ENCODE peak calls at places on chromosomes 16 and 17, in ten cellular contexts. M is endothelial cell, J is fibroblast of lung, H is left lung, A is epithelial cell of proximal tubule, Z is upper lobe of right lung, C is hepatocyte, I is uterus, W is K562, P is sigmoid colon. L is an unnamed sample.

GRCh38 chr17:79484600-79485398 is 126.1 kb downstream of the RBFOX3 start:
- DNase-seq in M (no peak), J (no peak), H (no peak), A (no peak), Z (no peak), C (no peak), I (no peak), W (no peak), P (no peak), L (no peak)

GRCh38 chr17:33667052-33667509 is 374.0 kb upstream of the ASIC2 start:
- DNase-seq in M (no peak), J (no peak), H (no peak), A (no peak), Z (no peak), C (no peak), I (no peak), W (peak; percentile 7), P (no peak), L (no peak)

GRCh38 chr16:48613061-48613957 is 3.3 kb upstream of the N4BP1 start:
- DNase-seq in M (peak; percentile 20), J (peak; percentile 26), H (no peak), A (no peak), Z (no peak), C (peak; percentile 74), I (no peak), W (no peak), P (no peak), L (peak; percentile 73)

GRCh38 chr17:80840011-80840410 is 151.6 kb upstream of the CHMP6 start:
- DNase-seq in M (no peak), J (no peak), H (peak; percentile 11), A (no peak), Z (no peak), C (no peak), I (no peak), W (no peak), P (peak; percentile 17), L (no peak)

GRCh38 chr17:72465191-72466024 is 344.6 kb downstream of the SOX9 start:
- DNase-seq in M (no peak), J (peak; percentile 88), H (peak; percentile 41), A (peak; percentile 90), Z (no peak), C (peak; percentile 90), I (no peak), W (no peak), P (no peak), L (peak; percentile 64)

GRCh38 chr16:13793788-13794461 is 126.0 kb upstream of the ERCC4 start:
- DNase-seq in M (no peak), J (no peak), H (no peak), A (no peak), Z (no peak), C (no peak), I (no peak), W (no peak), P (peak; percentile 62), L (peak; percentile 4)

GRCh38 chr16:17724242-17724898 is 253.6 kb upstream of the XYLT1 start:
- DNase-seq in M (no peak), J (peak; percentile 84), H (no peak), A (no peak), Z (no peak), C (no peak), I (no peak), W (peak; percentile 6), P (no peak), L (no peak)

GRCh38 chr16:9007177-9007794 is 43.6 kb upstream of the USP7 start:
- DNase-seq in M (no peak), J (peak; percentile 43), H (no peak), A (no peak), Z (no peak), C (no peak), I (no peak), W (peak; percentile 64), P (no peak), L (no peak)

DNA sequence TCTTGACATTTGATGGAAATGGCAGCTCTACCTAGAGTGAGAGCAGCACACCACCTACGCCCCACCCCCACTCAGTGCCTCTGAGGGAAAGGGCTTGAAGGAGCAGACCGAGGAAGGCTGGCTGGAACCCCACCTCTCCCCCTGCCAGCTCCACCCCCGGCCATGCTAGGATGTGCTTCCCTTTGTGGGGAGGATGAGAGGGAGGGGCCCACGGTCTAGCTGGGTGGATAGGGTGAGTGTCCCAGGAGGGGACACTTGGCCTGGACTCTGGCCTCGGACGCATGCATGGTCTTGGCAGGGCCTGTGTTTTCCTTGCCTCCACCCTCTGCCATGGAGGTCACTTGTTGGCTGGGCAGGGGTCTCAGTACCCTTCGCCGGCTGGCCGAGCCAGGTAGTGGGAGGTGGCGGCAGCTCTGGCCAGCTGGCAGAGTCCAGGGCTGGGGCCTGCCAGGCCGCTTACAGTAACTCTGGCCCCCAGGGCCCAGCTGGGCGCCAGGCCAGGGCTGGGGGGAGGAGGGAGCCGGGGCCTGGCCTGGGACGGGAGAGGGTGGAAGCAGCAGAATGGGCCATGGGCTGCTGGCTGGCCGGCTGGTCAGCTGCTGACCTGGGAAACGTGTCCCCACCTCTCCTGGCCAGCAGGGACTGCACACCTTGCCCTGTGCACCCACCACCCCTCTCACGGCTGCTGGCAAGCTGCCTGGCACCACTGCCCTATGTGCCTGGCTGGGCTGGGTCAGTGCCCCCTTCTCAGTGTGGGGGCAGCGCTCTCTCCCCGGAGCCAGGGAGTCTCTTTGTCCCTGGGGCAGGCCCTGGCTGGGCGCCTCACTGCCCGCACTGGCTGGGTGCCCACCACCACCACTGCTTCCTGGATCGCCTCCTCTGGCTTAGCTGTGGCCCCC is 23.0 kb downstream of the RARA start:
- DNase-seq in M (no peak), J (peak; percentile 82), H (peak; percentile 93), A (no peak), Z (peak; percentile 92), C (peak; percentile 63), I (peak; percentile 93), W (no peak), P (peak; percentile 95), L (no peak)
- TF ChIP-seq CTCF in M (no peak), J (no peak), H (no peak), A (no peak), Z (no peak), C (no peak), I (no peak), W (no peak), P (no peak), L (no peak)

GRCh38 chr17:77400445-77400870 is 259.7 kb downstream of the SEC14L1 start:
- DNase-seq in M (peak; percentile 66), J (no peak), H (no peak), A (no peak), Z (no peak), C (no peak), I (no peak), W (peak; percentile 55), P (no peak), L (peak; percentile 44)
- TF ChIP-seq CTCF in M (peak; percentile 26), J (peak; percentile 39), H (no peak), A (peak; percentile 35), Z (peak; percentile 46), C (peak; percentile 42), I (peak; percentile 28), W (peak; percentile 60), P (peak; percentile 50), L (peak; percentile 50)

GRCh38 chr17:50710650-50711049 is 2.9 kb upstream of the ANKRD40 start:
- DNase-seq in M (no peak), J (no peak), H (no peak), A (no peak), Z (no peak), C (no peak), I (no peak), W (no peak), P (no peak), L (no peak)

GRCh38 chr17:50712641-50713296 is 5.1 kb upstream of the ANKRD40 start:
- DNase-seq in M (no peak), J (no peak), H (no peak), A (no peak), Z (no peak), C (no peak), I (no peak), W (no peak), P (no peak), L (no peak)

GRCh38 chr17:50707296-50708049 is at the start of gene ANKRD40:
- DNase-seq in M (peak; percentile 80), J (peak; percentile 95), H (peak; percentile 86), A (no peak), Z (peak; percentile 92), C (peak; percentile 95), I (peak; percentile 93), W (peak; percentile 93), P (peak; percentile 97), L (peak; percentile 95)

GRCh38 chr17:50710025-50710424 is 2.3 kb upstream of the ANKRD40 start:
- DNase-seq in M (no peak), J (no peak), H (no peak), A (no peak), Z (no peak), C (no peak), I (no peak), W (no peak), P (no peak), L (no peak)

DNA sequence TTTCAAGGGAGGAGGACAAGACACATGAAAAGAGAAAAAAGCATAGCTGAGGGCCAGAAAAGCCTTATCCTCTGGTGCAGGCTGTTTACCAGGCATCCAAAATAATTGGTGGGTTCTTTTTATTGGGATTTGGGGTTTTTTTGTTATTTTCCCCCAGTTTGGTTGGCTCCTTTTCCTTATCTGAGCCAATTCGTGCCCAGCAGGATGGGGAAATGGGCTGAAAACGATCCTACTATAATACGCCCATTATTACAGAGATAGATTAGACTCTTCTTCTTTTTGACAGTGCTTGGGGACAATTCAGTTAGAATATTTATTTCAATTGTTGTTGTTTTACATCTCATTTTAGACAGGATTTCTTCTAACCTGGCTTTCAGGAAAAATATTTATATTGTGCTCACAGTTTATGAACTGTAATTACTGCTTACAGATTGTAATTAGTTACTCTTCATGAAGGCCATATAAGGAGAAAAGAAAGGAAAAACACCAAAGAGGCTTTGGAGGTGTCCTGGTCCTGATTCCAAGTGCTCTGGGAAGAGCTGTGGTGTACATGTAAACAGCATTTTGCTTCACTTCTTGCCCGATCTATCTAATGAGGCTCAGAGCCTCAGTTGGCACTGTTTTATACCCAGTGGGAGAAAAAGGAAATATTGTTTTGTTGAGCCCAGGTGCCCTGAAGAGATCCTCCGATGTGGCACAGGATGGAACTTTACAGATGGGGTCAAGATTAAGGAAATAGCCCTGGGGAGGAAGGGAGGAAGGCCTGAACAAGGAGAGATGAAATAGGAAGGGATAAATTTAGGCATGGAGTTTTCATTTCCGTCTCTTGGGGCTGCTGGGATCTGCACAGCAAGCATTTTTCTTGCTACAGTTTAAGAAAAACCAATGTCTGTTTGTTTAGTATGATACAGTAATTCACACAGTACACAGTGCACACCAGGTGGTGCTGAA is 611 bp upstream of the ANKRD40 start:
- DNase-seq in M (no peak), J (peak; percentile 47), H (no peak), A (no peak), Z (no peak), C (no peak), I (no peak), W (peak; percentile 40), P (no peak), L (no peak)
- TF ChIP-seq CTCF in M (no peak), J (no peak), H (no peak), A (no peak), Z (no peak), C (no peak), I (no peak), W (peak; percentile 0), P (no peak), L (no peak)

GRCh38 chr16:65318138-65318537 is 196.3 kb upstream of the CDH11 start:
- DNase-seq in M (no peak), J (no peak), H (no peak), A (no peak), Z (no peak), C (no peak), I (no peak), W (no peak), P (no peak), L (no peak)

GRCh38 chr16:65319621-65320231 is 197.9 kb upstream of the CDH11 start:
- DNase-seq in M (no peak), J (no peak), H (no peak), A (no peak), Z (no peak), C (no peak), I (no peak), W (no peak), P (no peak), L (no peak)

GRCh38 chr16:65318590-65319267 is 196.9 kb upstream of the CDH11 start:
- DNase-seq in M (no peak), J (no peak), H (no peak), A (no peak), Z (no peak), C (no peak), I (no peak), W (no peak), P (no peak), L (no peak)

GRCh38 chr16:65327346-65327745 is 205.5 kb upstream of the CDH11 start:
- DNase-seq in M (no peak), J (no peak), H (no peak), A (no peak), Z (no peak), C (no peak), I (no peak), W (no peak), P (no peak), L (no peak)

GRCh38 chr16:65323655-65324237 is 201.9 kb upstream of the CDH11 start:
- DNase-seq in M (no peak), J (no peak), H (no peak), A (no peak), Z (no peak), C (no peak), I (no peak), W (no peak), P (no peak), L (no peak)
- TF ChIP-seq CTCF in M (no peak), J (no peak), H (no peak), A (no peak), Z (no peak), C (no peak), I (no peak), W (no peak), P (no peak), L (no peak)

L was measured in cardiac muscle cell.